ENCODE peak calls at places on chromosomes 1 and 21, in nine cellular contexts. F, M, D, G, N, O, V, U and L are unnamed samples.

GRCh38 chr1:48217861-48218260 is 4.7 kb upstream of the SLC5A9 start:
- DNase-seq in F (no peak), M (peak; percentile 29), D (no peak), G (no peak), N (no peak), O (no peak), V (peak; percentile 47), U (no peak), L (no peak)

GRCh38 chr1:171753182-171753581 is 11.3 kb upstream of the VAMP4 start:
- DNase-seq in F (no peak), M (no peak), D (no peak), G (no peak), N (no peak), O (no peak), V (no peak), U (no peak), L (no peak)

GRCh38 chr1:224880593-224881307 is 48.7 kb upstream of the DNAH14 start:
- DNase-seq in F (no peak), M (peak; percentile 28), D (peak; percentile 23), G (no peak), N (no peak), O (no peak), V (peak; percentile 9), U (no peak), L (no peak)

GRCh38 chr1:84988588-84988987 is 8.3 kb downstream of the MCOLN2 start:
- DNase-seq in F (no peak), M (no peak), D (no peak), G (no peak), N (no peak), O (no peak), V (no peak), U (no peak), L (no peak)

GRCh38 chr1:78340006-78340405 is 150.8 kb upstream of the PTGFR start:
- DNase-seq in F (no peak), M (peak; percentile 57), D (peak; percentile 89), G (no peak), N (peak; percentile 76), O (no peak), V (peak; percentile 83), U (no peak), L (no peak)

GRCh38 chr1:2918441-2918840 is 102.8 kb upstream of the ACTRT2 start:
- DNase-seq in F (no peak), M (no peak), D (no peak), G (no peak), N (no peak), O (no peak), V (no peak), U (no peak), L (no peak)

GRCh38 chr1:241462371-241462770 is 57.2 kb downstream of the FH start:
- DNase-seq in F (no peak), M (peak; percentile 71), D (no peak), G (no peak), N (no peak), O (no peak), V (peak; percentile 29), U (no peak), L (no peak)

GRCh38 chr1:200409203-200409760 is 554 bp downstream of the ZNF281 start:
- DNase-seq in F (peak; percentile 65), M (peak; percentile 42), D (peak; percentile 46), G (no peak), N (peak; percentile 57), O (peak; percentile 64), V (peak; percentile 57), U (peak; percentile 66), L (no peak)

GRCh38 chr21:35390013-35390776 is 341.1 kb upstream of the RUNX1 start:
- DNase-seq in F (no peak), M (peak; percentile 44), D (peak; percentile 86), G (no peak), N (peak; percentile 59), O (no peak), V (peak; percentile 62), U (no peak), L (no peak)

GRCh38 chr1:186662752-186663151 is 17.5 kb downstream of the PTGS2 start:
- DNase-seq in F (no peak), M (peak; percentile 68), D (peak; percentile 30), G (no peak), N (no peak), O (no peak), V (peak; percentile 75), U (no peak), L (no peak)

GRCh38 chr1:246947255-246947654 is 15.5 kb upstream of the AHCTF1 start:
- DNase-seq in F (no peak), M (peak; percentile 93), D (peak; percentile 71), G (no peak), N (peak; percentile 87), O (peak; percentile 55), V (peak; percentile 96), U (no peak), L (no peak)

GRCh38 chr1:46508760-46509159 is 19.1 kb downstream of the DMBX1 start:
- DNase-seq in F (no peak), M (no peak), D (peak; percentile 33), G (no peak), N (no peak), O (no peak), V (no peak), U (peak; percentile 91), L (no peak)

GRCh38 chr1:48203287-48203900 is 19.1 kb upstream of the SLC5A9 start:
- DNase-seq in F (no peak), M (peak; percentile 49), D (peak; percentile 7), G (no peak), N (peak; percentile 25), O (no peak), V (peak; percentile 74), U (peak; percentile 48), L (no peak)

GRCh38 chr1:225866061-225866844 is 15.9 kb downstream of the TMEM63A start:
- DNase-seq in F (no peak), M (peak; percentile 85), D (peak; percentile 87), G (no peak), N (peak; percentile 83), O (peak; percentile 50), V (peak; percentile 69), U (no peak), L (no peak)

GRCh38 chr1:222454196-222454595 is 93.7 kb downstream of the HHIPL2 start:
- DNase-seq in F (no peak), M (no peak), D (peak; percentile 59), G (no peak), N (peak; percentile 41), O (no peak), V (peak; percentile 11), U (no peak), L (no peak)
- TF ChIP-seq CTCF in F (no peak), M (no peak), D (no peak), G (no peak), N (no peak), O (no peak), V (no peak), U (no peak), L (no peak)

DNA sequence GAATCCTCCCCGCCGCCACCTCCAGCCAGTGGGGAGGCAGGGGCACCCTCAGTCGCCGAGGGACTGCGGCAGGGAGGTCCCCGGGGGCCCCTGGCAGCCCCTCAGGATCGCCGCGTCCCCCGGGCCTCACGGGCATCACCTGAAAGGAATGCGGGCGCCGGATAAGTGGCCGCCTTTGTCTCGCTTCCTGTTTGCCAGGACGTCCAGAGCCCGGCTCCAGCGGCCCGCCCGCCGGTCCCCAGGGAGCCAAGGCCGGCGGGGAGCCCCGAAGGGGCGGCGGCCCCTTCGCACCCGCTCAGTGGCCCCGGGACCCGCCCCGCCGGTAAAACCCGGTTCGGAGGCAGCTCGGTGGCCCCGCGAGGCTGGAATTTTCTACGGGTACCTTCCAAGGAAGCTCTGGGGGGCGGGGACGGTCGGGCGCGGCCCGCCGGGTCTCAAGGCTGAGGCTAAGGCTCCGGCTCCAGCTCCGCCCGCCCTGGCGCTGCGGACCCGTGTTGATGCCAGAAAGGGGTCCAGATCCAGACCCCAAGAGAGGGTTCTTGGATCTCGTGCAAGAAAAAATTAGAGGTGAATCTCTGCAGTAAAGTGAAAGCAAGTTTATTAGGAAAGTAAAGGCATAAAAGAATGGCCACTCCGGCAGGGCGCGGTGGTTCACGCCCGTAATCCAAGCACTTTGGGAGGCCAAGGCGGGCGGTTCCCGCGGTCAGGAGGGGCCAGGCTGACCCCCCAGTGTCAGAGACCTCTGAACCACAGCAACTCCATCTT is 12.6 kb downstream of the TINAGL1 start:
- DNase-seq in F (peak; percentile 73), M (peak; percentile 37), D (peak; percentile 40), G (peak; percentile 73), N (no peak), O (peak; percentile 73), V (peak; percentile 21), U (no peak), L (no peak)
- H3K4me3 ChIP-seq in F (peak overlapping the region; percentile 53), M (no peak overlapping the region), D (no peak overlapping the region), G (peak overlapping the region; percentile 25), N (peak overlapping the region; percentile 13), O (peak overlapping the region; percentile 57), V (peak overlapping the region; percentile 55), U (no peak overlapping the region), L (no peak overlapping the region)

GRCh38 chr1:182351790-182352364 is 39.7 kb downstream of the GLUL start:
- DNase-seq in F (no peak), M (no peak), D (no peak), G (no peak), N (no peak), O (no peak), V (no peak), U (no peak), L (no peak)

GRCh38 chr1:182347019-182347418 is 44.6 kb downstream of the GLUL start:
- DNase-seq in F (no peak), M (no peak), D (no peak), G (no peak), N (no peak), O (no peak), V (no peak), U (no peak), L (no peak)

GRCh38 chr1:182350839-182351238 is 40.8 kb downstream of the GLUL start:
- DNase-seq in F (no peak), M (peak; percentile 63), D (no peak), G (no peak), N (no peak), O (no peak), V (no peak), U (no peak), L (no peak)

DNA sequence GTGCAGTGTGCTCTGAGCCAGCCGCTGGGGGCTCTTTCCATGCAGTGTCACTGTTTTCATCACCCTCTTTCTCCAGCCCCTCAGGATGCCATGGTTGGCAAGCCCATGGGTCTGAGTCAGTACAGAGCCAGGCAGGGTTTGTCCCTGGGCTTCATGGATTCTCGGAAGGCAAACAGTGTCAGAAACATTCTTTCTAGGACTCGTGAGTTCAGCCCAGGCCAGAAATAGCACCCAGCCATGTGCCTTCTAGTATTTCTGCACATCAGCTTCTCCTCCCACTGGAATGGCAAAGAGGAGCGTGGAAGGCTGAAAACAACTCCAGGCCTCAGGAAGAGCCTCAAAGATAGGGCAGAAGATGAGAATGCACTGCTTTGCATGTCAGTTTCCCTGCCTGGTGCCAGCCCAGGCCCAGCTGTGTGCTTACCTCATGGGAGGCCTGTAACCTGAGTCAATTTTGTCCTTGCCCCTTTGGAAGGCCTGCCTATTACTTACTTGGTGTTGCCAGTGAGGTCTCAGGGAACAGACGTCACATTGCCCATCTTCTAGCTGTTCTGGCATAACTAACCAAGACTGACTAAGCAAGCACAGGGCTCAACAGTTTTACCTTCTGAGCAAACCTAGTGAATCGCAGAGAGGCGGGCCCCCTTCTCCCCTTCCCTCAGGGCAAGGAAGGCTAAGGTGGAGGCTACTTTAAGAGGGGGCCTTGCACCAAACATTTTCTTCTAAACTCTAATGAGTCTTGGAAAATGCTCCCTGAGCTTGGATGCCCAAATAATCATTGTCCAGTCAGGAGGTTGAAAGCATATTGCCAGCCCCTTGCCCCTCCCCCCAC is 42.5 kb downstream of the GLUL start:
- DNase-seq in F (no peak), M (peak; percentile 18), D (peak; percentile 4), G (no peak), N (no peak), O (peak; percentile 89), V (no peak), U (no peak), L (no peak)
- TF ChIP-seq CTCF in F (no peak), M (no peak), D (no peak), G (no peak), N (no peak), O (no peak), V (no peak), U (no peak), L (no peak)

GRCh38 chr1:220767312-220768126 is 19.2 kb upstream of the MTARC1 start:
- DNase-seq in F (no peak), M (peak; percentile 94), D (no peak), G (no peak), N (no peak), O (no peak), V (peak; percentile 65), U (peak; percentile 18), L (no peak)
- H3K4me3 ChIP-seq in F (no peak overlapping the region), M (no peak overlapping the region), D (no peak overlapping the region), G (no peak overlapping the region), N (no peak overlapping the region), O (no peak overlapping the region), V (no peak overlapping the region), U (no peak overlapping the region), L (no peak overlapping the region)